ENCODE peak calls at places on chromosomes 3 and 15, in four cellular contexts. One of them, this sample, is unnamed. For H3K4me1 and H3K27me3, the result is how much of the 10 kb centered on the place peaks cover.

GRCh38 chr3:141851411-141851810 is 25.0 kb upstream of the ATP1B3 start:
- DNase-seq in sigmoid colon: no peak
- DNase-seq in left ventricle myocardium inferior: no peak
- DNase-seq in body of pancreas: no peak
- DNase-seq in this sample: no peak

GRCh38 chr3:126156468-126156867 is 23.9 kb downstream of the ALDH1L1 start:
- DNase-seq in sigmoid colon: no peak
- DNase-seq in left ventricle myocardium inferior: no peak
- DNase-seq in body of pancreas: no peak
- DNase-seq in this sample: peak

GRCh38 chr15:40323239-40323952 is at the start of gene INAFM2:
- DNase-seq in sigmoid colon: peak
- DNase-seq in left ventricle myocardium inferior: peak
- DNase-seq in body of pancreas: peak
- DNase-seq in this sample: peak

GRCh38 chr3:132382688-132383194 is 34.6 kb upstream of the DNAJC13 start:
- DNase-seq in sigmoid colon: no peak
- DNase-seq in left ventricle myocardium inferior: no peak
- DNase-seq in body of pancreas: no peak
- DNase-seq in this sample: no peak

GRCh38 chr15:29071193-29071906 is 185.6 kb downstream of the APBA2 start:
- DNase-seq in sigmoid colon: peak
- DNase-seq in left ventricle myocardium inferior: no peak
- DNase-seq in body of pancreas: no peak
- DNase-seq in this sample: no peak

GRCh38 chr15:77002436-77002835 is 7.5 kb downstream of the PSTPIP1 start:
- DNase-seq in sigmoid colon: no peak
- DNase-seq in left ventricle myocardium inferior: no peak
- DNase-seq in body of pancreas: no peak
- DNase-seq in this sample: no peak

GRCh38 chr3:181711325-181712135 is at the start of gene SOX2:
- DNase-seq in sigmoid colon: peak
- DNase-seq in left ventricle myocardium inferior: peak
- DNase-seq in body of pancreas: peak
- DNase-seq in this sample: peak

GRCh38 chr3:5144316-5144994 is 22.4 kb downstream of the ARL8B start:
- DNase-seq in sigmoid colon: no peak
- DNase-seq in left ventricle myocardium inferior: no peak
- DNase-seq in body of pancreas: no peak
- DNase-seq in this sample: no peak

GRCh38 chr3:46659285-46659684 is 34.2 kb downstream of the ALS2CL start:
- DNase-seq in sigmoid colon: peak
- DNase-seq in left ventricle myocardium inferior: no peak
- DNase-seq in body of pancreas: no peak
- DNase-seq in this sample: peak

GRCh38 chr15:39608185-39608584 is 27.3 kb downstream of the THBS1 start:
- DNase-seq in sigmoid colon: no peak
- DNase-seq in left ventricle myocardium inferior: no peak
- DNase-seq in body of pancreas: no peak
- DNase-seq in this sample: no peak

GRCh38 chr3:130820976-130821375 is 72.9 kb upstream of the ATP2C1 start:
- DNase-seq in sigmoid colon: no peak
- DNase-seq in left ventricle myocardium inferior: no peak
- DNase-seq in body of pancreas: no peak
- DNase-seq in this sample: no peak

GRCh38 chr3:134645515-134645914 is 5.3 kb downstream of the KY start:
- DNase-seq in sigmoid colon: no peak
- DNase-seq in left ventricle myocardium inferior: no peak
- DNase-seq in body of pancreas: no peak
- DNase-seq in this sample: no peak

GRCh38 chr3:186583820-186584219 is 13.3 kb downstream of the DNAJB11 start:
- DNase-seq in sigmoid colon: no peak
- DNase-seq in left ventricle myocardium inferior: no peak
- DNase-seq in body of pancreas: no peak
- DNase-seq in this sample: no peak

GRCh38 chr3:149235599-149236424 is 14.2 kb upstream of the CP start:
- DNase-seq in sigmoid colon: no peak
- DNase-seq in left ventricle myocardium inferior: no peak
- DNase-seq in body of pancreas: no peak
- DNase-seq in this sample: no peak

GRCh38 chr3:23702198-23702597 is 103.6 kb upstream of the UBE2E1 start:
- DNase-seq in sigmoid colon: no peak
- DNase-seq in left ventricle myocardium inferior: no peak
- DNase-seq in body of pancreas: no peak
- DNase-seq in this sample: no peak

GRCh38 chr3:110062711-110063110 is 725.4 kb upstream of the DPPA4 start:
- DNase-seq in sigmoid colon: no peak
- DNase-seq in left ventricle myocardium inferior: no peak
- DNase-seq in body of pancreas: no peak
- DNase-seq in this sample: no peak

GRCh38 chr3:9388142-9388541 is 9.3 kb upstream of the SETD5 start:
- DNase-seq in sigmoid colon: no peak
- DNase-seq in left ventricle myocardium inferior: no peak
- DNase-seq in body of pancreas: no peak
- DNase-seq in this sample: no peak

GRCh38 chr3:9395570-9396300 is 1.7 kb upstream of the SETD5 start:
- DNase-seq in sigmoid colon: no peak
- DNase-seq in left ventricle myocardium inferior: no peak
- DNase-seq in body of pancreas: no peak
- DNase-seq in this sample: no peak

GRCh38 chr3:9390265-9390888 is 7.0 kb upstream of the SETD5 start:
- DNase-seq in sigmoid colon: no peak
- DNase-seq in left ventricle myocardium inferior: no peak
- DNase-seq in body of pancreas: no peak
- DNase-seq in this sample: no peak

GRCh38 chr3:9388562-9389272 is 8.7 kb upstream of the SETD5 start:
- DNase-seq in sigmoid colon: no peak
- DNase-seq in left ventricle myocardium inferior: no peak
- DNase-seq in body of pancreas: no peak
- DNase-seq in this sample: no peak

DNA sequence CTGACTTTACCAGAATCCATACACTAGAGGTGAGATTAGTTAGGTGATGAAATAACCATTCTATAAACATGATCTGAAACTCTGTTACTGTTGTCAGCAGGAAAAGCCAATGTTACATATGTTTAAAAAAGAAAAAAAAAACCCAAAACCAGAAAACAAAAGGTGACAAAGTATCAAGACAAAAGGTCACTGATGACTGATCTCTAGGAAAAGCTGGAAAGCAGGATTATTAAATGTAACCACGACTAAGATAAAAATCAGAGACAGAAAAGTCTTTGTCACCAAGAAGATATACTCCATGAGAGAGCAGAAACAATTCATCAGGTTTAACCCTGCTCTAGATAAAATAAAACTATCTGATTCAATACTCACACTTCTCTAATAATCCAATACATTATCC is 5.4 kb upstream of the SETD5 start:
- DNase-seq in sigmoid colon: no peak
- DNase-seq in left ventricle myocardium inferior: no peak
- DNase-seq in body of pancreas: no peak
- DNase-seq in this sample: no peak
- H3K4me1 ChIP-seq in sigmoid colon: half or more
- H3K4me1 ChIP-seq in left ventricle myocardium inferior: half or more
- H3K4me1 ChIP-seq in body of pancreas: half or more
- H3K4me1 ChIP-seq in this sample: under half

DNA sequence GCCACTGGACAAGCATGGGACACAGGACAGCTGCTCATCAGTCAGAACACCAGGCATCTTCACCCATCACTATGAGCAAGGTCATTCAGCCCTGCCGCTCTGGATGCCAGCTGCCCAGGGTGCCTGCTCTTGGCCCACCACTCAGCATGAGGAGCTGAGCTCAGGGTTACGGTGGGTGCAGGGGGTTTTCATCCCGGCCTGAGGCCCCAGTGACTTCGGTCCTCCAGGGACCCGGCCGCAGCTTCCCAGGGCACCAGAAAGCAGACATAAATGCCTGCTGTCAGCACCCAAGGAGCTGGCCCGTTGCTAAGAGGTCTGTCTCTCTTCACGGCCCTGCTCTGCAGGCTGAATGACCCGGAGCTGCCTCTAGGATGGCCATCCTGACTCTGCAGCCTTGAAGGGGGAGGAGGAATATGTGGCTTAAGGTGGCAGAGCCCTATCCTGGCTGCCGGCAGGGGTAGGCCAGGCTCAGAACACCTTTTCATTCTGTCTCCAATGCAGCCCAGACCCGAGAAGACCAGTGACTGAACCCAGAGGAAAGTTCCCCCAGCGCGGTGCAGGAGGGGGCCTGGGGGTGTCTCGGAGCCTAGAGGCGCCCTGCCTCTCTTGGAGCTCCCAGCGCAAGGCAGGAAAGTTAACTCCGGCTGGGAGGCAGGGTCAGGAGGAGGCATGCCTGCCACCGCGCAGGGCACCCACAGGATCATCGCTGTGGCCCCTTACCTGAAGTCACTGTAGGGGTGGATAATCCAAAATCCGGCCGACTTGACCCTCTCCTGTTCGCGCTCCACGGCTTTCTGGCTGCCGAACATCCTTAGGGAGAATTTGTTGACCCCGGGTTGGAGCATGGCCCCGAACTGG is 1.8 kb downstream of the HCN4 start:
- DNase-seq in sigmoid colon: no peak
- DNase-seq in left ventricle myocardium inferior: no peak
- DNase-seq in body of pancreas: no peak
- DNase-seq in this sample: no peak
- H3K27me3 ChIP-seq in sigmoid colon: half or more
- H3K27me3 ChIP-seq in left ventricle myocardium inferior: half or more
- H3K27me3 ChIP-seq in body of pancreas: under half
- H3K27me3 ChIP-seq in this sample: half or more

GRCh38 chr3:150745832-150746231 is 17.1 kb downstream of the SIAH2 start:
- DNase-seq in sigmoid colon: no peak
- DNase-seq in left ventricle myocardium inferior: no peak
- DNase-seq in body of pancreas: no peak
- DNase-seq in this sample: no peak
- H3K4me1 ChIP-seq in sigmoid colon: under half
- H3K4me1 ChIP-seq in left ventricle myocardium inferior: half or more
- H3K4me1 ChIP-seq in body of pancreas: half or more
- H3K4me1 ChIP-seq in this sample: under half

DNA sequence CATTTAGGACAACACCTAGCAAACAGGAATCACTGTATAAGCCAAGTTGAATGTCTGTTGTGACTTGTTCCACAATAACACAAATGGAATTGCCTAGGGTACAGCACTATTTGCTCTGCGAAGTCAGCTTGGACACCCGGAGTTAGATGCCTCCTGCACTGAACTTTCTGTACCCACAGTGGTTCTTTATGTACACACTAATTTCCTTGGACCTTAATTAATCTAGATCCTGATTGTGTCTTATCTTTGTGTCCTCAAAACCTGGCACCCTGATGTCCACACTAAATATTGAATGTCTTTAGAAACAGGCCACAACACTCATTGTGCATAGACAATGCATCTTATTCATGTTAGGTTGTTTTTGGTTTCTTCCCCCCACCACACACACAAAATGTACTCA is 278.9 kb upstream of the NR2F2 start:
- DNase-seq in sigmoid colon: no peak
- DNase-seq in left ventricle myocardium inferior: no peak
- DNase-seq in body of pancreas: no peak
- DNase-seq in this sample: no peak
- H3K27me3 ChIP-seq in sigmoid colon: under half
- H3K27me3 ChIP-seq in left ventricle myocardium inferior: under half
- H3K27me3 ChIP-seq in body of pancreas: under half
- H3K27me3 ChIP-seq in this sample: under half